ENCODE peak calls at places on chromosomes 6 and 20, in ten cellular contexts. One of them, this sample, is unnamed.

GRCh38 chr6:43062818-43063217 is 3.4 kb downstream of the KLC4 start:
- DNase-seq in esophagus muscularis mucosa: no peak
- DNase-seq in bronchial epithelial cell: no peak
- DNase-seq in fibroblast of villous mesenchyme: no peak
- DNase-seq in tibial nerve: no peak
- DNase-seq in A549: no peak
- DNase-seq in GM12865: no peak
- DNase-seq in OCI-LY7: no peak
- DNase-seq in psoas muscle: no peak
- DNase-seq in astrocyte of the spinal cord: no peak
- DNase-seq in this sample: no peak

GRCh38 chr6:42762950-42763349 is 17.0 kb upstream of the TBCC start:
- DNase-seq in esophagus muscularis mucosa: no peak
- DNase-seq in bronchial epithelial cell: no peak
- DNase-seq in fibroblast of villous mesenchyme: no peak
- DNase-seq in tibial nerve: no peak
- DNase-seq in A549: no peak
- DNase-seq in GM12865: no peak
- DNase-seq in OCI-LY7: no peak
- DNase-seq in psoas muscle: no peak
- DNase-seq in astrocyte of the spinal cord: no peak
- DNase-seq in this sample: no peak

GRCh38 chr6:12403201-12403826 is 113.2 kb downstream of the EDN1 start:
- DNase-seq in esophagus muscularis mucosa: no peak
- DNase-seq in bronchial epithelial cell: peak
- DNase-seq in fibroblast of villous mesenchyme: peak
- DNase-seq in tibial nerve: no peak
- DNase-seq in A549: peak
- DNase-seq in GM12865: no peak
- DNase-seq in OCI-LY7: no peak
- DNase-seq in psoas muscle: no peak
- DNase-seq in astrocyte of the spinal cord: peak
- DNase-seq in this sample: peak

GRCh38 chr6:116451916-116452315 is 9.3 kb upstream of the CALHM6 start:
- DNase-seq in esophagus muscularis mucosa: no peak
- DNase-seq in bronchial epithelial cell: peak
- DNase-seq in fibroblast of villous mesenchyme: no peak
- DNase-seq in tibial nerve: no peak
- DNase-seq in A549: no peak
- DNase-seq in GM12865: no peak
- DNase-seq in OCI-LY7: no peak
- DNase-seq in psoas muscle: no peak
- DNase-seq in astrocyte of the spinal cord: no peak
- DNase-seq in this sample: peak

GRCh38 chr6:38713812-38714211 is 1.3 kb upstream of the DNAH8 start:
- DNase-seq in esophagus muscularis mucosa: no peak
- DNase-seq in bronchial epithelial cell: peak
- DNase-seq in fibroblast of villous mesenchyme: no peak
- DNase-seq in tibial nerve: no peak
- DNase-seq in A549: no peak
- DNase-seq in GM12865: peak
- DNase-seq in OCI-LY7: no peak
- DNase-seq in psoas muscle: no peak
- DNase-seq in astrocyte of the spinal cord: no peak
- DNase-seq in this sample: no peak

GRCh38 chr6:16209539-16209938 is 28.8 kb upstream of the GMPR start:
- DNase-seq in esophagus muscularis mucosa: no peak
- DNase-seq in bronchial epithelial cell: no peak
- DNase-seq in fibroblast of villous mesenchyme: no peak
- DNase-seq in tibial nerve: no peak
- DNase-seq in A549: no peak
- DNase-seq in GM12865: no peak
- DNase-seq in OCI-LY7: no peak
- DNase-seq in psoas muscle: no peak
- DNase-seq in astrocyte of the spinal cord: no peak
- DNase-seq in this sample: no peak

GRCh38 chr6:158797331-158798202 is 21.6 kb downstream of the EZR start:
- DNase-seq in esophagus muscularis mucosa: no peak
- DNase-seq in bronchial epithelial cell: peak
- DNase-seq in fibroblast of villous mesenchyme: peak
- DNase-seq in tibial nerve: no peak
- DNase-seq in A549: no peak
- DNase-seq in GM12865: no peak
- DNase-seq in OCI-LY7: no peak
- DNase-seq in psoas muscle: no peak
- DNase-seq in astrocyte of the spinal cord: peak
- DNase-seq in this sample: peak

GRCh38 chr6:131694832-131695426 is 6.3 kb downstream of the OR2A4 start:
- DNase-seq in esophagus muscularis mucosa: no peak
- DNase-seq in bronchial epithelial cell: peak
- DNase-seq in fibroblast of villous mesenchyme: peak
- DNase-seq in tibial nerve: peak
- DNase-seq in A549: peak
- DNase-seq in GM12865: peak
- DNase-seq in OCI-LY7: peak
- DNase-seq in psoas muscle: peak
- DNase-seq in astrocyte of the spinal cord: peak
- DNase-seq in this sample: peak

GRCh38 chr20:33499347-33499746 is 9.5 kb downstream of the CBFA2T2 start:
- DNase-seq in esophagus muscularis mucosa: no peak
- DNase-seq in bronchial epithelial cell: no peak
- DNase-seq in fibroblast of villous mesenchyme: peak
- DNase-seq in tibial nerve: no peak
- DNase-seq in A549: no peak
- DNase-seq in GM12865: peak
- DNase-seq in OCI-LY7: no peak
- DNase-seq in psoas muscle: no peak
- DNase-seq in astrocyte of the spinal cord: no peak
- DNase-seq in this sample: peak
- H3K4me3 ChIP-seq in esophagus muscularis mucosa: no peak
- H3K4me3 ChIP-seq in bronchial epithelial cell: no peak
- H3K4me3 ChIP-seq in fibroblast of villous mesenchyme: no peak
- H3K4me3 ChIP-seq in tibial nerve: no peak
- H3K4me3 ChIP-seq in A549: no peak
- H3K4me3 ChIP-seq in GM12865: no peak
- H3K4me3 ChIP-seq in OCI-LY7: no peak
- H3K4me3 ChIP-seq in psoas muscle: no peak
- H3K4me3 ChIP-seq in astrocyte of the spinal cord: no peak
- H3K4me3 ChIP-seq in this sample: no peak

GRCh38 chr6:57221191-57221935 is 744 bp downstream of the RAB23 start:
- DNase-seq in esophagus muscularis mucosa: peak
- DNase-seq in bronchial epithelial cell: peak
- DNase-seq in fibroblast of villous mesenchyme: peak
- DNase-seq in tibial nerve: peak
- DNase-seq in A549: peak
- DNase-seq in GM12865: peak
- DNase-seq in OCI-LY7: peak
- DNase-seq in psoas muscle: peak
- DNase-seq in astrocyte of the spinal cord: peak
- DNase-seq in this sample: peak
- TF ChIP-seq CTCF in esophagus muscularis mucosa: peak
- TF ChIP-seq CTCF in bronchial epithelial cell: peak
- TF ChIP-seq CTCF in fibroblast of villous mesenchyme: peak
- TF ChIP-seq CTCF in tibial nerve: peak
- TF ChIP-seq CTCF in A549: no peak
- TF ChIP-seq CTCF in GM12865: peak
- TF ChIP-seq CTCF in OCI-LY7: peak
- TF ChIP-seq CTCF in psoas muscle: peak
- TF ChIP-seq CTCF in astrocyte of the spinal cord: peak
- TF ChIP-seq CTCF in this sample: peak

GRCh38 chr6:31860349-31860748 is 2.3 kb downstream of the NEU1 start:
- DNase-seq in esophagus muscularis mucosa: no peak
- DNase-seq in bronchial epithelial cell: no peak
- DNase-seq in fibroblast of villous mesenchyme: no peak
- DNase-seq in tibial nerve: no peak
- DNase-seq in A549: no peak
- DNase-seq in GM12865: no peak
- DNase-seq in OCI-LY7: no peak
- DNase-seq in psoas muscle: no peak
- DNase-seq in astrocyte of the spinal cord: no peak
- DNase-seq in this sample: no peak

GRCh38 chr6:31862344-31863235 is at the start of gene NEU1:
- DNase-seq in esophagus muscularis mucosa: peak
- DNase-seq in bronchial epithelial cell: peak
- DNase-seq in fibroblast of villous mesenchyme: peak
- DNase-seq in tibial nerve: peak
- DNase-seq in A549: peak
- DNase-seq in GM12865: peak
- DNase-seq in OCI-LY7: peak
- DNase-seq in psoas muscle: peak
- DNase-seq in astrocyte of the spinal cord: peak
- DNase-seq in this sample: peak

GRCh38 chr6:31861919-31862343 is 690 bp downstream of the NEU1 start:
- DNase-seq in esophagus muscularis mucosa: no peak
- DNase-seq in bronchial epithelial cell: no peak
- DNase-seq in fibroblast of villous mesenchyme: no peak
- DNase-seq in tibial nerve: no peak
- DNase-seq in A549: no peak
- DNase-seq in GM12865: no peak
- DNase-seq in OCI-LY7: no peak
- DNase-seq in psoas muscle: no peak
- DNase-seq in astrocyte of the spinal cord: no peak
- DNase-seq in this sample: no peak

GRCh38 chr6:31859923-31860322 is 2.7 kb downstream of the NEU1 start:
- DNase-seq in esophagus muscularis mucosa: no peak
- DNase-seq in bronchial epithelial cell: no peak
- DNase-seq in fibroblast of villous mesenchyme: no peak
- DNase-seq in tibial nerve: no peak
- DNase-seq in A549: no peak
- DNase-seq in GM12865: no peak
- DNase-seq in OCI-LY7: no peak
- DNase-seq in psoas muscle: no peak
- DNase-seq in astrocyte of the spinal cord: no peak
- DNase-seq in this sample: no peak

DNA sequence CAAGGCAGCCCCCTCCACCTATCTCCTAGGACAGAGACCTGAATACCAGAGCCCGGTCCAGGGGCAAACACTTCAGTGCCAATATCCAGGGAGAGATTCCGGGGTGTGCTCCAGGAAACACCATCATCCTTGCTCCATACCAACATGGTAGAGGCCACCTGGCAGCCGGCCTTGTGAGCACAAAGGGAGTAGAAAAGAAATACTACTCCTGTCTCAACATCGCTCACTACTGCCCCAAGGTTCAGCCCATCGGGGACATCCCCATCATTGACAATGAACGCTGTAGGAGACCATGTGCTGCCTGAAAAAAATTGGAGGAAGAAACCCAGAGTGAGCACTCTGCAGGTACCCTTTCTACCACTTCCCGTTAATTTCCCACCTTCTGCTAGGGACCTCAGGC is 1.5 kb downstream of the NEU1 start:
- DNase-seq in esophagus muscularis mucosa: no peak
- DNase-seq in bronchial epithelial cell: no peak
- DNase-seq in fibroblast of villous mesenchyme: no peak
- DNase-seq in tibial nerve: no peak
- DNase-seq in A549: no peak
- DNase-seq in GM12865: no peak
- DNase-seq in OCI-LY7: no peak
- DNase-seq in psoas muscle: no peak
- DNase-seq in astrocyte of the spinal cord: no peak
- DNase-seq in this sample: no peak
- H3K4me3 ChIP-seq in esophagus muscularis mucosa: no peak
- H3K4me3 ChIP-seq in bronchial epithelial cell: no peak
- H3K4me3 ChIP-seq in fibroblast of villous mesenchyme: no peak
- H3K4me3 ChIP-seq in tibial nerve: no peak
- H3K4me3 ChIP-seq in A549: no peak
- H3K4me3 ChIP-seq in GM12865: no peak
- H3K4me3 ChIP-seq in OCI-LY7: no peak
- H3K4me3 ChIP-seq in psoas muscle: peak
- H3K4me3 ChIP-seq in astrocyte of the spinal cord: no peak
- H3K4me3 ChIP-seq in this sample: peak

GRCh38 chr20:37178839-37179670 is at the start of the genes MROH8 and RPN2:
- DNase-seq in esophagus muscularis mucosa: peak
- DNase-seq in bronchial epithelial cell: peak
- DNase-seq in fibroblast of villous mesenchyme: peak
- DNase-seq in tibial nerve: peak
- DNase-seq in A549: peak
- DNase-seq in GM12865: peak
- DNase-seq in OCI-LY7: peak
- DNase-seq in psoas muscle: peak
- DNase-seq in astrocyte of the spinal cord: peak
- DNase-seq in this sample: peak
- TF ChIP-seq CTCF in esophagus muscularis mucosa: no peak
- TF ChIP-seq CTCF in bronchial epithelial cell: no peak
- TF ChIP-seq CTCF in fibroblast of villous mesenchyme: no peak
- TF ChIP-seq CTCF in tibial nerve: peak
- TF ChIP-seq CTCF in A549: no peak
- TF ChIP-seq CTCF in GM12865: no peak
- TF ChIP-seq CTCF in OCI-LY7: no peak
- TF ChIP-seq CTCF in psoas muscle: peak
- TF ChIP-seq CTCF in astrocyte of the spinal cord: no peak
- TF ChIP-seq CTCF in this sample: no peak